ENCODE peak calls at places on chromosomes 2 and 18, in seven cellular contexts. Z is Caki2; E is H9; L is right atrium auricular region; J is head of caudate nucleus; U is M059J; X is activated T-helper 9 cell treated with anti-CD3 and anti-CD28 coated beads, Interleukin-2, amount 50 U/mL, for 16 hours. Q is an unnamed sample.

GRCh38 chr2:211836409-211836808 is 702.2 kb downstream of the ERBB4 start:
- DNase-seq in Z (no peak), E (no peak), L (no peak), J (no peak), U (no peak), X (no peak), Q (no peak)

GRCh38 chr2:223069465-223069864 is 17.5 kb downstream of the KCNE4 start:
- DNase-seq in Z (no peak), E (no peak), L (no peak), J (no peak), U (no peak), X (no peak), Q (no peak)

GRCh38 chr2:240506406-240507059 is 51.3 kb downstream of the ANKMY1 start:
- DNase-seq in Z (no peak), E (peak; percentile 15), L (peak; percentile 40), J (peak; percentile 16), U (no peak), X (no peak), Q (peak; percentile 7)

GRCh38 chr2:171630812-171631626 is 56.2 kb upstream of the DYNC1I2 start:
- DNase-seq in Z (peak; percentile 8), E (no peak), L (no peak), J (no peak), U (no peak), X (no peak), Q (no peak)

GRCh38 chr18:56038258-56039030 is 450.5 kb upstream of the TCF4 start:
- DNase-seq in Z (no peak), E (no peak), L (no peak), J (no peak), U (no peak), X (no peak), Q (no peak)

GRCh38 chr18:22309191-22309590 is 108.5 kb downstream of the CTAGE1 start:
- DNase-seq in Z (no peak), E (no peak), L (no peak), J (no peak), U (peak; percentile 67), X (no peak), Q (no peak)

GRCh38 chr18:57441395-57441794 is 6.2 kb downstream of the ONECUT2 start:
- DNase-seq in Z (no peak), E (peak; percentile 66), L (no peak), J (no peak), U (no peak), X (no peak), Q (peak; percentile 59)

GRCh38 chr18:50933684-50934083 is 34.2 kb upstream of the ELAC1 start:
- DNase-seq in Z (no peak), E (no peak), L (no peak), J (no peak), U (no peak), X (no peak), Q (no peak)

GRCh38 chr2:170739048-170739447 is 23.9 kb downstream of the SP5 start:
- DNase-seq in Z (peak; percentile 8), E (no peak), L (no peak), J (no peak), U (peak; percentile 90), X (no peak), Q (peak; percentile 21)

GRCh38 chr2:102185347-102185746 is 1.5 kb upstream of the IL1RL2 start:
- DNase-seq in Z (no peak), E (no peak), L (no peak), J (no peak), U (no peak), X (peak; percentile 2), Q (no peak)

GRCh38 chr18:44564922-44565321 is 115.8 kb upstream of the SETBP1 start:
- DNase-seq in Z (no peak), E (no peak), L (no peak), J (no peak), U (peak; percentile 94), X (no peak), Q (peak; percentile 18)

GRCh38 chr2:208064220-208064951 is 39.1 kb upstream of the PLEKHM3 start:
- DNase-seq in Z (peak; percentile 54), E (no peak), L (no peak), J (no peak), U (peak; percentile 95), X (no peak), Q (no peak)

GRCh38 chr2:136253288-136254004 is 135.5 kb upstream of the CXCR4 start:
- DNase-seq in Z (no peak), E (no peak), L (no peak), J (peak; percentile 42), U (no peak), X (no peak), Q (no peak)

GRCh38 chr2:69997296-69998184 is 36.1 kb upstream of the ASPRV1 start:
- DNase-seq in Z (peak; percentile 90), E (peak; percentile 53), L (no peak), J (peak; percentile 32), U (peak; percentile 90), X (no peak), Q (peak; percentile 26)

GRCh38 chr2:144389151-144389929 is 130.6 kb downstream of the ZEB2 start:
- DNase-seq in Z (no peak), E (peak; percentile 69), L (no peak), J (no peak), U (no peak), X (no peak), Q (no peak)

GRCh38 chr2:68789603-68790002 is 55.0 kb downstream of the ARHGAP25 start:
- DNase-seq in Z (no peak), E (no peak), L (no peak), J (no peak), U (no peak), X (peak; percentile 26), Q (no peak)

GRCh38 chr2:158753561-158754302 is 41.4 kb upstream of the DAPL1 start:
- DNase-seq in Z (peak; percentile 48), E (peak; percentile 63), L (no peak), J (peak; percentile 69), U (peak; percentile 55), X (no peak), Q (peak; percentile 82)

GRCh38 chr2:11822746-11823411 is 76.4 kb downstream of the LPIN1 start:
- DNase-seq in Z (no peak), E (no peak), L (no peak), J (no peak), U (no peak), X (no peak), Q (peak; percentile 63)

GRCh38 chr2:111149882-111150455 is 29.3 kb downstream of the BCL2L11 start:
- DNase-seq in Z (no peak), E (no peak), L (no peak), J (no peak), U (no peak), X (no peak), Q (no peak)

GRCh38 chr2:219335373-219335786 is 2.8 kb upstream of the RESP18 start:
- DNase-seq in Z (peak; percentile 19), E (no peak), L (peak; percentile 26), J (peak; percentile 65), U (no peak), X (no peak), Q (no peak)